ENCODE peak calls at places on chromosomes 11 and 22, in ten cellular contexts. P is activated CD8-positive, alpha-beta memory T cell treated with anti-CD3 and anti-CD28 coated beads, Interleukin-2, amount 10 ng/mL, durations not matched to agents 7 days and 5 days; V is GM13977; S is NCI-H1694 treated with DMSO at 0.1 percent for 48 hours; U is pancreas; O is Panc1; L is NCI-H1092 treated with DMSO at 0.1 percent for 48 hours; K is activated T-cell treated with anti-CD3 and anti-CD28 coated beads for 48 hours; R is activated naive CD4-positive, alpha-beta T cell; Y is H4. F is an unnamed sample.

GRCh38 chr11:122441702-122442092 is 213.8 kb upstream of the UBASH3B start:
- DNase-seq in K (no peak), U (no peak), Y (no peak), V (no peak), O (no peak), P (no peak), S (no peak), L (peak; percentile 83), R (no peak), F (no peak)

GRCh38 chr11:118684187-118684586 is 4.7 kb upstream of the TREH start:
- DNase-seq in L (no peak), S (no peak), K (no peak), V (no peak), U (no peak), Y (no peak), O (no peak), P (no peak), R (no peak), F (no peak)

GRCh38 chr11:64675417-64676252 is 47.4 kb downstream of the NRXN2 start:
- DNase-seq in O (no peak), R (no peak), Y (peak; percentile 76), S (peak; percentile 66), L (peak; percentile 23), U (no peak), K (no peak), P (no peak), V (no peak), F (no peak)

GRCh38 chr11:70109006-70109405 is 30.9 kb downstream of the ANO1 start:
- DNase-seq in K (no peak), O (no peak), S (no peak), L (no peak), R (no peak), P (no peak), U (no peak), V (no peak), Y (no peak), F (no peak)

GRCh38 chr11:63508009-63508408 is 2.1 kb downstream of the LGALS12 start:
- DNase-seq in R (no peak), O (peak; percentile 13), U (peak; percentile 78), V (no peak), K (no peak), S (no peak), P (peak; percentile 50), Y (peak; percentile 44), L (peak; percentile 26), F (no peak)

GRCh38 chr11:127843483-127844396 is 743.6 kb downstream of the ETS1 start:
- DNase-seq in Y (peak; percentile 64), L (peak; percentile 80), R (peak; percentile 33), P (peak; percentile 73), O (peak; percentile 28), U (peak; percentile 63), K (peak; percentile 55), V (peak; percentile 36), S (peak; percentile 24), F (peak; percentile 75)

GRCh38 chr11:96307748-96308133 is 35.3 kb downstream of the MAML2 start:
- DNase-seq in S (no peak), P (no peak), V (no peak), L (no peak), K (no peak), O (peak; percentile 84), U (no peak), Y (peak; percentile 93), R (no peak), F (no peak)

GRCh38 chr22:27312567-27313507 is 488.7 kb downstream of the MN1 start:
- DNase-seq in L (no peak), Y (no peak), O (no peak), S (no peak), K (no peak), R (no peak), U (no peak), V (no peak), P (no peak), F (no peak)

GRCh38 chr22:29230916-29231875 is 25.5 kb downstream of the EMID1 start:
- DNase-seq in V (no peak), Y (no peak), O (no peak), K (no peak), S (no peak), R (no peak), P (no peak), U (no peak), L (no peak), F (no peak)

GRCh38 chr11:2581151-2581930 is 118.5 kb downstream of the KCNQ1OT1 start:
- DNase-seq in K (no peak), L (no peak), P (peak; percentile 39), S (no peak), R (no peak), O (no peak), Y (no peak), U (no peak), V (no peak), F (peak; percentile 39)

GRCh38 chr11:75289919-75290318 is 49.3 kb downstream of the TPBGL start:
- DNase-seq in P (no peak), Y (no peak), K (no peak), L (no peak), S (no peak), V (no peak), O (no peak), R (no peak), U (no peak), F (no peak)

GRCh38 chr11:34480339-34480738 is 33.3 kb downstream of the ELF5 start:
- DNase-seq in U (no peak), O (no peak), P (no peak), R (no peak), Y (no peak), S (no peak), L (no peak), V (no peak), K (no peak), F (no peak)

GRCh38 chr22:29145321-29146072 is 60.2 kb upstream of the EMID1 start:
- DNase-seq in U (no peak), V (no peak), S (no peak), O (no peak), L (no peak), Y (no peak), K (no peak), P (peak; percentile 37), R (no peak), F (no peak)

GRCh38 chr11:65417702-65418430 is 4.7 kb upstream of the NEAT1 start:
- DNase-seq in U (peak; percentile 48), L (no peak), Y (no peak), O (no peak), R (no peak), K (no peak), V (no peak), S (no peak), P (peak; percentile 72), F (peak; percentile 72)

GRCh38 chr11:107172996-107173395 is 154.7 kb upstream of the GUCY1A2 start:
- DNase-seq in U (no peak), L (no peak), V (no peak), O (no peak), Y (no peak), K (no peak), S (no peak), P (no peak), R (no peak), F (no peak)

GRCh38 chr11:132125855-132126841 is 755.7 kb downstream of the NTM start:
- DNase-seq in Y (no peak), O (no peak), L (peak; percentile 88), K (no peak), S (peak; percentile 41), V (peak; percentile 33), P (no peak), R (no peak), U (peak; percentile 10), F (no peak)

GRCh38 chr22:29136715-29137700 is 64.2 kb downstream of the KREMEN1 start:
- DNase-seq in V (no peak), R (no peak), U (no peak), L (peak; percentile 54), P (peak; percentile 39), S (peak; percentile 35), O (no peak), K (no peak), Y (no peak), F (no peak)

GRCh38 chr11:133742388-133742787 is 102.9 kb downstream of the SPATA19 start:
- DNase-seq in P (no peak), U (no peak), V (no peak), L (no peak), Y (no peak), K (no peak), S (no peak), R (no peak), O (no peak), F (no peak)

GRCh38 chr11:116193321-116194114 is 579.3 kb downstream of the BUD13 start:
- DNase-seq in L (peak; percentile 29), U (peak; percentile 56), S (no peak), P (no peak), V (no peak), Y (peak; percentile 58), O (no peak), K (no peak), R (no peak), F (peak; percentile 86)

F was measured in lower lobe of right lung.